ENCODE peak calls at places on chromosome 1, in four cellular contexts. Z is H9, Q is IMR-90, E is neuronal stem cell. Y is an unnamed sample.
A peak's percentile ranks its signal among the peaks of the same experiment; 100 is the strongest.

GRCh38 chr1:29824478-29825273 is 588.4 kb downstream of the PTPRU start:
- DNase-seq in Z (no peak), Q (no peak), E (no peak), Y (no peak)

GRCh38 chr1:211520641-211521040 is 28.7 kb upstream of the RD3 start:
- DNase-seq in Z (no peak), Q (no peak), E (no peak), Y (no peak)

GRCh38 chr1:66262233-66262632 is 271.7 kb upstream of the SGIP1 start:
- DNase-seq in Z (no peak), Q (peak; percentile 67), E (no peak), Y (peak; percentile 77)

GRCh38 chr1:229508823-229509337 is 739 bp upstream of the NUP133 start:
- DNase-seq in Z (no peak), Q (no peak), E (no peak), Y (no peak)

GRCh38 chr1:235023197-235024044 is 105.2 kb downstream of the TOMM20 start:
- DNase-seq in Z (no peak), Q (no peak), E (no peak), Y (no peak)

GRCh38 chr1:7679873-7680790 is 91.0 kb upstream of the VAMP3 start:
- DNase-seq in Z (peak; percentile 47), Q (peak; percentile 13), E (peak; percentile 38), Y (peak; percentile 15)

GRCh38 chr1:143698016-143698415 is 273.8 kb downstream of the FAM72C start:
- DNase-seq in Z (no peak), Q (no peak), E (peak; percentile 26), Y (peak; percentile 43)

GRCh38 chr1:152328801-152329391 is 3.9 kb upstream of the FLG start:
- DNase-seq in Z (no peak), Q (no peak), E (no peak), Y (no peak)

GRCh38 chr1:21299007-21299406 is 8.7 kb upstream of the ECE1 start:
- DNase-seq in Z (no peak), Q (no peak), E (no peak), Y (no peak)

GRCh38 chr1:37393173-37393572 is 81.2 kb upstream of the ZC3H12A start:
- DNase-seq in Z (no peak), Q (no peak), E (no peak), Y (no peak)

GRCh38 chr1:226891846-226892533 is 21.6 kb downstream of the PSEN2 start:
- DNase-seq in Z (no peak), Q (peak; percentile 52), E (no peak), Y (no peak)

GRCh38 chr1:204409878-204410763 is 1.5 kb downstream of the PPP1R15B start:
- DNase-seq in Z (no peak), Q (no peak), E (no peak), Y (no peak)

GRCh38 chr1:167645161-167645560 is 15.1 kb downstream of the RCSD1 start:
- DNase-seq in Z (no peak), Q (no peak), E (no peak), Y (no peak)

GRCh38 chr1:173868266-173869107 is at the start of gene ZBTB37:
- DNase-seq in Z (peak; percentile 99), Q (peak; percentile 38), E (peak; percentile 88), Y (peak; percentile 83)

GRCh38 chr1:39638965-39639332 is 494 bp downstream of the HEYL start:
- DNase-seq in Z (no peak), Q (no peak), E (no peak), Y (no peak)

GRCh38 chr1:3272321-3273045 is 182.0 kb upstream of the ARHGEF16 start:
- DNase-seq in Z (no peak), Q (no peak), E (no peak), Y (no peak)

GRCh38 chr1:62727656-62728396 is 39.6 kb upstream of the DOCK7 start:
- DNase-seq in Z (no peak), Q (peak; percentile 43), E (no peak), Y (no peak)

GRCh38 chr1:65459397-65459768 is 38.9 kb downstream of the LEPR start:
- DNase-seq in Z (no peak), Q (peak; percentile 22), E (no peak), Y (no peak)

GRCh38 chr1:14946567-14947285 is 206.8 kb upstream of the TMEM51 start:
- DNase-seq in Z (no peak), Q (peak; percentile 86), E (no peak), Y (peak; percentile 75)

GRCh38 chr1:42259059-42259738 is 75.8 kb downstream of the FOXJ3 start:
- DNase-seq in Z (no peak), Q (peak; percentile 74), E (no peak), Y (peak; percentile 89)

GRCh38 chr1:44616991-44617702 is 57.1 kb downstream of the TMEM53 start:
- DNase-seq in Z (no peak), Q (peak; percentile 34), E (no peak), Y (no peak)

GRCh38 chr1:158084336-158084735 is 90.9 kb downstream of the KIRREL1 start:
- DNase-seq in Z (no peak), Q (no peak), E (no peak), Y (no peak)

GRCh38 chr1:202076050-202076511 is 46.6 kb upstream of the GPR37L1 start:
- DNase-seq in Z (no peak), Q (no peak), E (no peak), Y (peak; percentile 69)

GRCh38 chr1:67312630-67313029 is 5.0 kb downstream of the IL12RB2 start:
- DNase-seq in Z (no peak), Q (no peak), E (no peak), Y (no peak)

GRCh38 chr1:1069061-1069710 is 4.9 kb downstream of the RNF223 start:
- DNase-seq in Z (peak; percentile 88), Q (peak; percentile 40), E (peak; percentile 82), Y (peak; percentile 96)

GRCh38 chr1:28928306-28928987 is 14.1 kb downstream of the EPB41 start:
- DNase-seq in Z (no peak), Q (no peak), E (no peak), Y (no peak)

GRCh38 chr1:243459059-243459458 is 203.2 kb downstream of the SDCCAG8 start:
- DNase-seq in Z (no peak), Q (no peak), E (no peak), Y (no peak)

GRCh38 chr1:101993703-101994102 is 3.0 kb downstream of the OLFM3 start:
- DNase-seq in Z (no peak), Q (no peak), E (no peak), Y (peak; percentile 31)

GRCh38 chr1:101996830-101997485 is at the start of gene OLFM3:
- DNase-seq in Z (peak; percentile 87), Q (no peak), E (peak; percentile 79), Y (peak; percentile 15)

GRCh38 chr1:102002057-102002456 is 5.3 kb upstream of the OLFM3 start:
- DNase-seq in Z (no peak), Q (no peak), E (no peak), Y (no peak)

GRCh38 chr1:101992816-101993575 is 3.7 kb downstream of the OLFM3 start:
- DNase-seq in Z (no peak), Q (no peak), E (no peak), Y (no peak)

DNA sequence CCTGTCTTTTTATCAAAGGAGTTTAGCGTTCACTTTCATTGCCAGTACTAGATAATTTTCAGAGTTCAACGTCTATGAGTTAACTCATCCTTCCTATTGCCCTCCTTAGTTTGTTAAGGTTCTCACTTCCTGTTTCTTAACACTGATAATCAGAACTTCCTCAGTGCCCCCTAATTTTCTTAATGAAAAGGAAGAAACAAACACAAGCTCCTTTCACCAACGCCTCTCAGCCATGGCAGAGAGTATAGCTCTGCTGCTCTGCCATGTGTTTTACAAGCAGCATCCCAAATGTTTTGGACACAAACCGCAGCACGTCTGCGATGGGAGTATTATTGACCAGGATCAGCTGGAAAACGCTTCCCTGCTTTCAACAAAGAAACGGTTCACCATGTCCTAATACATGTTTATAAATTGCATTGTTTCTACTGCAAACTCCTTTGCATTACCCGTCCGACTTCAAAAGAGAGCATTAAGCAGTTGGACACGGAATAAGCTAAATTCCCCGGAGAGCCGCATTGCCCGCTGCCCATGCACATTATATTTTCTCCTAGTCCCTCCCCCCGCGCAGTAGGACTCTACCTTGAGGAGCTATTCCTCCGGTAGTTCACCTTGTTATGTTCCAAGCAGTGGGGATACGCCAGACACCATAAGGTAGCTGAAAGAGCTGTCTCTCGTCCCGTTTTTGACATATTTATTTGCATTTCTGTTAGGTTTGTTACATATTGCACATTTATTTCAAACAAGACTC is 568 bp downstream of the OLFM3 start:
- DNase-seq in Z (no peak), Q (no peak), E (no peak), Y (no peak)
- H3K14ac ChIP-seq in Z (no peak overlapping the region), Q (no peak overlapping the region), E (no peak overlapping the region), Y (no peak overlapping the region)

GRCh38 chr1:16905112-16905855 is 9.5 kb downstream of the RNU1-2 start:
- DNase-seq in Z (peak; percentile 66), Q (peak; percentile 96), E (peak; percentile 62), Y (peak; percentile 77)
- H3K14ac ChIP-seq in Z (peak overlapping the region; percentile 100), Q (peak overlapping the region; percentile 99), E (no peak overlapping the region), Y (peak overlapping the region; percentile 98)

DNA sequence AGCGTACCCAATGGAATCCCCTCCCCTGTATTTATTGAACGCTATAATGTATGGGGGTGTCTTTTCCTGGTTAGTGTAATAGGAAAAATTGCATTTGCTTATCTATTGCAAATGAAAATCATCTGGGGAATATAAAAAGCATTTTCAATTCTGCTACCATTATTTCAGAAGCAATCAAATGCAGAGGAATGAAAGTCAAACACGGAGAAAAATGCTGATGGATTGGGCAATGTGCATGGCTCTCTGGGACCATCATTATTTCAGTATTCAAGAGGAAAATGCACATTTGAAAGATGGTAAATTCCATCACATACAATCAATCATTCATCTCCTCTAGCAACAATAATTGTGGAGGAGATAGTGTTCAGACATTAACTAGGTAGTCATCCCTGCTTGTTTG is 277.1 kb upstream of the B3GALT2 start:
- DNase-seq in Z (no peak), Q (no peak), E (no peak), Y (no peak)
- H3K14ac ChIP-seq in Z (no peak overlapping the region), Q (no peak overlapping the region), E (no peak overlapping the region), Y (no peak overlapping the region)

GRCh38 chr1:56303805-56304204 is 275.6 kb downstream of the PLPP3 start:
- DNase-seq in Z (no peak), Q (no peak), E (no peak), Y (no peak)

GRCh38 chr1:56304975-56305374 is 274.4 kb downstream of the PLPP3 start:
- DNase-seq in Z (no peak), Q (peak; percentile 42), E (no peak), Y (no peak)

GRCh38 chr1:56301791-56302190 is 277.6 kb downstream of the PLPP3 start:
- DNase-seq in Z (no peak), Q (peak; percentile 95), E (no peak), Y (peak; percentile 72)

GRCh38 chr1:56298866-56299265 is 280.5 kb downstream of the PLPP3 start:
- DNase-seq in Z (no peak), Q (no peak), E (no peak), Y (no peak)

DNA sequence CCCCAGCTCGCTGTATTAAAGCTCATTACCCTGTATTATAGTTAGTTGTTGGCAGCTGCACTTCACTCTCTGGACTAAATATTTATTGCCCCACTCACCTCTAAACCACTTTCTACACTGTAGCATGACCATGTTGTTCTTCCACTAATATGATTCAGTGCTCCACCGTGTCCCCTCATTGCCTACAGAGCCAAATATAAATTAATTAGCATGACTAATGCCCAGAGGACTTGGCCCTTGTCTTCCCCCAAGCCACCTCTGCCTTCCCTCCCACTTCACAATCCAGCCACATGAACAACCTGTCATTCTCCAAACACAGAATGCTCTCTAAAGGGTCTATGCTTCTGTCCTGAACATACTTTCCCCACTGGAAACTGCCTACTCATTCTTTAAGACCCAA is 276.5 kb downstream of the PLPP3 start:
- DNase-seq in Z (no peak), Q (peak; percentile 54), E (no peak), Y (no peak)
- H3K14ac ChIP-seq in Z (no peak overlapping the region), Q (peak overlapping the region; percentile 20), E (no peak overlapping the region), Y (no peak overlapping the region)

Y was measured in trophoblast cell.